ENCODE peak calls at places on chromosomes 7 and 10, in eight cellular contexts. N is A549, Q is stomach, D is body of pancreas, E is heart right ventricle, O is cardiac muscle cell, H is HCT116, X is uterus. Y is an unnamed sample. For H3K4me1, the result is how much of the 10 kb centered on the place peaks cover.

GRCh38 chr7:2732388-2732787 is 44.4 kb downstream of the AMZ1 start:
- DNase-seq in H (no peak), D (no peak), Q (peak), E (no peak), X (peak), O (no peak), N (no peak), Y (no peak)

GRCh38 chr7:150978136-150978789 is at the start of gene KCNH2:
- DNase-seq in N (peak), D (no peak), O (no peak), E (peak), X (peak), H (no peak), Q (no peak), Y (no peak)

GRCh38 chr10:116960066-116960465 is 44.9 kb downstream of the SHTN1 start:
- DNase-seq in Q (no peak), D (no peak), N (no peak), H (no peak), O (peak), E (no peak), X (no peak), Y (no peak)

GRCh38 chr7:127230192-127230925 is 22.4 kb downstream of the GRM8 start:
- DNase-seq in Q (no peak), N (no peak), X (no peak), D (no peak), O (no peak), H (no peak), E (no peak), Y (no peak)

GRCh38 chr10:74460812-74461211 is 309.8 kb downstream of the ADK start:
- DNase-seq in H (no peak), N (no peak), O (peak), D (no peak), Q (no peak), E (no peak), X (no peak), Y (peak)

GRCh38 chr7:48299580-48300169 is 128.4 kb downstream of the ABCA13 start:
- DNase-seq in E (no peak), O (peak), Q (no peak), N (peak), H (peak), D (peak), X (no peak), Y (peak)

GRCh38 chr7:37247881-37248280 is 200.8 kb downstream of the ELMO1 start:
- DNase-seq in X (peak), Q (no peak), E (no peak), H (no peak), N (no peak), D (no peak), O (peak), Y (no peak)

GRCh38 chr10:15804109-15804508 is 56.2 kb downstream of the MINDY3 start:
- DNase-seq in Q (no peak), E (no peak), N (no peak), H (no peak), O (no peak), D (no peak), X (no peak), Y (no peak)

GRCh38 chr7:14717711-14718304 is 184.7 kb downstream of the DGKB start:
- DNase-seq in N (no peak), Q (no peak), X (no peak), O (peak), D (no peak), H (no peak), E (no peak), Y (no peak)

GRCh38 chr7:1090236-1090635 is 2.3 kb downstream of the GPER1 start:
- DNase-seq in H (no peak), O (no peak), D (no peak), Q (no peak), N (no peak), X (no peak), E (no peak), Y (no peak)

GRCh38 chr10:3527144-3527543 is 257.9 kb downstream of the KLF6 start:
- DNase-seq in N (no peak), H (no peak), E (no peak), Q (no peak), X (no peak), O (peak), D (no peak), Y (no peak)

GRCh38 chr10:81873932-81874816 is 820 bp upstream of the NRG3 start:
- DNase-seq in X (no peak), O (peak), E (peak), D (peak), N (no peak), Q (peak), H (no peak), Y (no peak)

GRCh38 chr7:140869430-140869829 is 55.3 kb downstream of the BRAF start:
- DNase-seq in X (no peak), D (no peak), Q (no peak), H (no peak), O (no peak), E (no peak), N (no peak), Y (no peak)

GRCh38 chr10:58644311-58644710 is 131.6 kb downstream of the BICC1 start:
- DNase-seq in N (no peak), Q (no peak), H (no peak), O (no peak), X (no peak), E (no peak), D (no peak), Y (no peak)

GRCh38 chr10:93456480-93456879 is 25.7 kb downstream of the MYOF start:
- DNase-seq in H (no peak), N (no peak), O (no peak), D (no peak), Q (no peak), E (no peak), X (no peak), Y (no peak)

GRCh38 chr10:84296071-84296981 is 32.1 kb upstream of the CCSER2 start:
- DNase-seq in N (no peak), Q (no peak), X (peak), D (no peak), E (no peak), H (no peak), O (peak), Y (peak)

GRCh38 chr10:29343607-29344038 is 54.8 kb downstream of the LYZL1 start:
- DNase-seq in E (no peak), X (no peak), O (peak), H (no peak), N (no peak), D (no peak), Q (no peak), Y (no peak)

GRCh38 chr10:34063592-34063991 is 729.1 kb upstream of the NRP1 start:
- DNase-seq in E (no peak), D (no peak), Q (no peak), X (no peak), H (no peak), N (no peak), O (no peak), Y (no peak)

GRCh38 chr10:79322616-79323566 is 24.4 kb upstream of the PPIF start:
- DNase-seq in E (no peak), H (no peak), N (no peak), X (no peak), D (no peak), O (peak), Q (peak), Y (peak)

GRCh38 chr7:111140091-111140870 is 49.4 kb downstream of the LRRN3 start:
- DNase-seq in Q (no peak), D (no peak), X (no peak), N (no peak), O (no peak), E (no peak), H (no peak), Y (no peak)

GRCh38 chr7:66356277-66356721 is 151.2 kb downstream of the TPST1 start:
- DNase-seq in X (no peak), Q (no peak), D (no peak), H (peak), E (no peak), O (peak), N (no peak), Y (peak)

GRCh38 chr7:26705567-26705966 is 158.8 kb downstream of the SKAP2 start:
- DNase-seq in N (peak), X (peak), Q (no peak), E (no peak), D (no peak), H (no peak), O (peak), Y (peak)

GRCh38 chr10:97333601-97334369 is 744 bp downstream of the FRAT2 start:
- DNase-seq in N (no peak), Q (peak), X (no peak), O (peak), E (peak), H (no peak), D (peak), Y (peak)

GRCh38 chr7:151549644-151550043 is 29.9 kb upstream of the RHEB start:
- DNase-seq in X (no peak), D (no peak), H (no peak), O (no peak), Q (no peak), E (no peak), N (no peak), Y (no peak)

GRCh38 chr10:120688928-120689327 is 162.2 kb upstream of the WDR11 start:
- DNase-seq in E (no peak), Q (no peak), D (no peak), N (no peak), H (no peak), O (no peak), X (no peak), Y (no peak)

GRCh38 chr7:152367170-152367569 is 68.6 kb downstream of the KMT2C start:
- DNase-seq in Q (no peak), E (no peak), H (no peak), D (no peak), N (no peak), X (no peak), O (no peak), Y (no peak)

GRCh38 chr7:945556-946255 is 8.8 kb downstream of the ADAP1 start:
- DNase-seq in Q (peak), E (peak), O (no peak), X (no peak), H (peak), D (peak), N (no peak), Y (no peak)

GRCh38 chr7:55535637-55536016 is 36.7 kb downstream of the VOPP1 start:
- DNase-seq in H (no peak), D (no peak), E (no peak), N (no peak), X (no peak), Q (no peak), O (no peak), Y (no peak)

GRCh38 chr7:55538538-55538937 is 33.8 kb downstream of the VOPP1 start:
- DNase-seq in O (peak), N (no peak), X (no peak), E (no peak), D (no peak), Q (no peak), H (no peak), Y (peak)

GRCh38 chr7:55539380-55539779 is 32.9 kb downstream of the VOPP1 start:
- DNase-seq in E (no peak), D (no peak), X (no peak), Q (no peak), O (no peak), H (no peak), N (no peak), Y (no peak)

GRCh38 chr7:55536619-55537457 is 35.5 kb downstream of the VOPP1 start:
- DNase-seq in H (no peak), N (no peak), X (no peak), O (no peak), Q (no peak), E (no peak), D (no peak), Y (no peak)

DNA sequence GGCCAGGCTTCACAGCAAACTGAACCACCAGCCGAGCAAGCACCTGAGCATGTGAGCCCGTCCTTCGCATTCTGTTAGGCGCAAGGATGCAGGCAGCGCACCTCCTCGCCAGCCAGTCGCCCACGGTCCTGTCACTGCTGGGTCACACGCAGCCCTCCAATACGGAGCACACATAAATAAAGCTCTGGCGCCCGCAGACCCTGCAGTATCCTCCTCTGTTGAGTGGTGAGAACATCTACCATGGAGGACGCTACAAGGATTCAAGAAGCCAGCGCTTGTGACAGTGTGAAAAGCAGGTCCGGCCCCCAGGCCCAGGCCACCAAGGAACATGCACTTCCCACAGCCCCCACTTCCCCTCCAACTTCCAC is 34.9 kb downstream of the VOPP1 start:
- DNase-seq in H (no peak), D (no peak), N (no peak), E (no peak), X (no peak), Q (no peak), O (no peak), Y (no peak)
- H3K4me1 ChIP-seq in H (under half), D (under half), N (under half), E (half or more), X (under half), Q (under half), O (under half), Y (half or more)

DNA sequence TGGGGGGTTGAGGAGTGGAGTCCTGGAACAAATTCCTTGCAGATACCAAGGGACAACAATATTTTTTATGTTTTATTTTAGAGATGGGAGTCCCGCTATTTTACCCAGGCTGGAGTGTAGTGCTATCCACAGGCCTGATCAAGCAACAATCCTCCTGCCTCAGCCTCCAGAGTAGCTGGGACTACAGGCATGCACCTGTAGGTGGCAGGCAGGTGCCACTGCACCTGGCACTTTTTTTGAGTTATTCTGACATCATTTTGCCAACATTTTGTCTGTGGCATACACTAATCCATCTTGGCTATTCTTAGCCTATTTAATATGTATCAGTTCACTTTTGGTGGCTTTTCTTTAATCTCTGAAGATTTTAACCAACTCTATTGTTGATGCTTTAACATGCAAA is 317.8 kb upstream of the MTPN start:
- DNase-seq in E (no peak), Q (no peak), D (no peak), X (no peak), O (no peak), N (no peak), H (no peak), Y (no peak)
- H3K4me1 ChIP-seq in E (under half), Q (under half), D (under half), X (under half), O (under half), N (under half), H (under half), Y (under half)

DNA sequence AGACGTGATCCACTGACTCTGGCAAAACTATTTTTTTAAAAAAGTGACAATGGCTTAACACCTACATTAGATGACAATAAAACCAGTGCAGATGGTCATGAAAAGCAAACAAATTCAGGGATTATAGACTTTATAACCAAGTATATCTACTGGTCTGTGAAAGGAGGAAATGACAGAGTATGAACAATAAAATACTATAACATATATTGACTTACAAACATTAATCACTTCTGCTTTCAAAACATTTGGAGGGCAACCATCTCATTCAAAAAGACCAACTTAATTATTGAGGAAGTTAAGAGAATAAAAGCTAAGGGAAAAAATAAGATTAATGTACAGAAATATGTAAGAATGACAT is 34.8 kb downstream of the JMJD1C start:
- DNase-seq in N (no peak), Q (no peak), H (no peak), E (no peak), O (no peak), D (no peak), X (no peak), Y (no peak)
- H3K4me1 ChIP-seq in N (half or more), Q (under half), H (under half), E (half or more), O (under half), D (under half), X (under half), Y (under half)

GRCh38 chr10:86803156-86803555 is 46.7 kb downstream of the BMPR1A start:
- DNase-seq in E (no peak), D (no peak), H (no peak), O (peak), N (no peak), Q (no peak), X (no peak), Y (peak)

GRCh38 chr10:86801995-86802394 is 45.6 kb downstream of the BMPR1A start:
- DNase-seq in H (no peak), N (no peak), O (no peak), E (no peak), D (no peak), X (no peak), Q (no peak), Y (no peak)

GRCh38 chr10:86799188-86799845 is 42.9 kb downstream of the BMPR1A start:
- DNase-seq in H (no peak), Q (no peak), D (no peak), N (no peak), X (no peak), O (no peak), E (no peak), Y (no peak)

GRCh38 chr10:86804805-86805204 is 48.4 kb downstream of the BMPR1A start:
- DNase-seq in Q (no peak), D (no peak), H (no peak), O (no peak), X (no peak), N (no peak), E (no peak), Y (no peak)

DNA sequence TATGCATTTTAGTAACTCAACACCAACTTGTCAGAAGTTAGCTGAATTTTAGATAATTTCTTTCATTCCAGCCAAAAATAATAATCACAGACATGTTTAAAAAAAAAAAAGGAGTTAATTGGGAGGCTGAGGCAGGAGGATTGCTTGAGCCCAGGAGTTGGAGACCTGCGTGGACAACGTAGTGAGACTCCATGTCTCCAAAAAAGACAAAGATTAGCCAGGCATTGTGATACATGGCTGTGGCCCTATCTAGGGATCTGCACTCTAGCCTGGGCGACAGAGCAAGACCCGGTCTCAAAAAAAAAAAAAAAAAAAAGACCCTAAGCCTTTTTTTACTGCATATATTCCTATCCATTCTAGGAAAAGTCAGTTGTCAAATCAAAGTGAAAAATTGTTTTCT is 46.3 kb downstream of the BMPR1A start:
- DNase-seq in H (no peak), Q (no peak), N (no peak), D (no peak), X (no peak), O (no peak), E (no peak), Y (no peak)
- H3K4me1 ChIP-seq in H (under half), Q (under half), N (under half), D (under half), X (under half), O (under half), E (under half), Y (under half)

GRCh38 chr10:48470893-48471805 is 133.7 kb downstream of the ARHGAP22 start:
- DNase-seq in D (peak), N (no peak), O (peak), X (no peak), H (no peak), E (no peak), Q (peak), Y (peak)

GRCh38 chr10:48474764-48475365 is 130.0 kb downstream of the ARHGAP22 start:
- DNase-seq in H (no peak), N (no peak), O (no peak), E (no peak), D (no peak), X (no peak), Q (no peak), Y (peak)

GRCh38 chr10:48475943-48476278 is 129.0 kb downstream of the ARHGAP22 start:
- DNase-seq in Q (no peak), D (no peak), H (no peak), O (no peak), N (no peak), X (no peak), E (no peak), Y (no peak)

GRCh38 chr10:48472670-48473069 is 132.2 kb downstream of the ARHGAP22 start:
- DNase-seq in N (no peak), E (no peak), Q (no peak), H (no peak), D (no peak), O (no peak), X (no peak), Y (no peak)

GRCh38 chr10:48473704-48474103 is 131.2 kb downstream of the ARHGAP22 start:
- DNase-seq in Q (peak), X (no peak), N (no peak), E (no peak), O (no peak), D (no peak), H (no peak), Y (no peak)
- H3K4me1 ChIP-seq in Q (under half), X (under half), N (under half), E (under half), O (under half), D (under half), H (under half), Y (under half)

GRCh38 chr7:44120395-44120794 is 3.0 kb downstream of the POLD2 start:
- DNase-seq in D (no peak), X (no peak), O (no peak), N (no peak), E (no peak), Q (no peak), H (no peak), Y (no peak)
- H3K4me1 ChIP-seq in D (under half), X (under half), O (under half), N (under half), E (under half), Q (under half), H (under half), Y (under half)

DNA sequence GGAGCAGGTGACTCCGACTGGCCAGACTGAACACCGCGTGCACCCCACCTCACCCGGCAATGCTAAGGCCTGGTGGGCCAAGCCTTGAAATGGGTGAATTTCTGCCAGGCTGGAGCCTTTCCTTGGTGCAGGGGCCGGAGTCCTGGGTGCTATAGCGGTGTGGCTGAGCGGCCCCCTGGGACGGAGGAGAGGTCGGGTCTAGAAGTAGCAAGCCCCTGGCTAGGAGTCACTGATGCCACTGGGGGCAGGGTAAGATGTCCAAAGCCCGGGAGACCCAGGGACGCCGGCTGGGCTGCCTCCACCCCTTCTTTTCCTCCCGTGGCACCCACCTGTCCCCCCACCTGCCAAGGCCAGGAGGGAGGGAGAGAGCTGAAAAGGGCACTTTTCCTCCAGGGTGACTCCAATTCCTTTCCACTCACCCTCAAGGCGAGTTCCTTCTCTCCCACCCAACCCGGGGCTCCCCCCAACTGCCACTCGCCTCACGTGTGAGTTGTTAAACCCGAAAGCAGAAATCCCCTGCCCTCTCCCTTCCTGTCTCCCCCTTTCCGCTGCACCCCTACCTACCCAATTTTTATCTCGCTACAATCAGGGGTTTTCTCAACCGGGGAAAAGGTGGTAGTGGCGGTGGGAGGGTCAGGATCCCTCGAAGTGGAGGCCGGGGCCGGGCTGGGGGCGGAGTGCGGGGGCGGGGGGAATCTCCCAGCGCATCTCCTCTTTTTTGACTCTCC is 6.0 kb upstream of the GATA3 start:
- DNase-seq in Q (no peak), H (no peak), D (no peak), O (no peak), X (no peak), N (no peak), E (no peak), Y (no peak)
- H3K4me1 ChIP-seq in Q (half or more), H (under half), D (half or more), O (under half), X (under half), N (under half), E (half or more), Y (under half)

Y was measured in SJSA1.